ENCODE peak calls at places on chromosomes 1 and 21, in four cellular contexts. P is choroid plexus epithelial cell; S is pons; J is central memory CD4-positive, alpha-beta T cell. Q is an unnamed sample.
A peak's percentile ranks its signal among the peaks of the same experiment; 100 is the strongest.

GRCh38 chr21:44083631-44084291 is 23.4 kb upstream of the PWP2 start:
- DNase-seq in P (peak; percentile 6), S (no peak), J (peak; percentile 81), Q (no peak)

GRCh38 chr1:47923513-47923912 is 73.7 kb downstream of the TRABD2B start:
- DNase-seq in P (no peak), S (no peak), J (no peak), Q (no peak)

GRCh38 chr1:106754957-106755356 is 301.5 kb upstream of the PRMT6 start:
- DNase-seq in P (no peak), S (no peak), J (no peak), Q (no peak)

GRCh38 chr1:167442142-167442848 is 76.0 kb downstream of the CD247 start:
- DNase-seq in P (peak; percentile 78), S (peak; percentile 81), J (peak; percentile 81), Q (peak; percentile 18)

GRCh38 chr1:23727362-23727811 is 15.9 kb upstream of the ELOA start:
- DNase-seq in P (peak; percentile 93), S (peak; percentile 38), J (no peak), Q (no peak)

GRCh38 chr1:58968360-58968952 is 184.6 kb upstream of the JUN start:
- DNase-seq in P (peak; percentile 78), S (peak; percentile 38), J (peak; percentile 30), Q (peak; percentile 52)

GRCh38 chr1:29689372-29690030 is 453.2 kb downstream of the PTPRU start:
- DNase-seq in P (no peak), S (no peak), J (no peak), Q (no peak)

GRCh38 chr1:23854568-23854967 is 13.5 kb downstream of the FUCA1 start:
- DNase-seq in P (peak; percentile 7), S (peak; percentile 38), J (no peak), Q (no peak)

GRCh38 chr1:114093624-114094302 is 59.9 kb downstream of the SYT6 start:
- DNase-seq in P (peak; percentile 29), S (no peak), J (no peak), Q (no peak)

Q was measured in kidney epithelial cell.